ENCODE peak calls at places on chromosomes 2 and 18, in four cellular contexts. L is OCI-LY7, R is mammary epithelial cell, C is adrenal gland. Y is an unnamed sample. For H3K4me1, the result is how much of the 10 kb centered on the place peaks cover.

GRCh38 chr18:79779021-79779699 is 18.6 kb upstream of the KCNG2 start:
- DNase-seq in L (no peak), C (no peak), R (no peak), Y (no peak)

GRCh38 chr18:79355433-79356335 is 40.0 kb upstream of the NFATC1 start:
- DNase-seq in R (no peak), C (no peak), L (no peak), Y (peak)

GRCh38 chr2:128874608-128875007 is 555.9 kb upstream of the HS6ST1 start:
- DNase-seq in R (no peak), C (no peak), L (no peak), Y (no peak)

GRCh38 chr18:11047156-11047555 is 102.2 kb downstream of the PIEZO2 start:
- DNase-seq in C (no peak), R (no peak), L (no peak), Y (no peak)

GRCh38 chr2:161975062-161975812 is 98.8 kb downstream of the DPP4 start:
- DNase-seq in R (peak), C (no peak), L (no peak), Y (no peak)

GRCh38 chr2:121386707-121387106 is 101.7 kb upstream of the TFCP2L1 start:
- DNase-seq in R (peak), C (no peak), L (no peak), Y (no peak)

GRCh38 chr2:204828191-204828590 is 282.9 kb downstream of the PARD3B start:
- DNase-seq in L (no peak), R (no peak), C (no peak), Y (peak)

GRCh38 chr18:44682871-44683221 is 2.2 kb downstream of the SETBP1 start:
- DNase-seq in R (peak), C (no peak), L (no peak), Y (no peak)

GRCh38 chr2:159922563-159922962 is 124.6 kb upstream of the CD302 start:
- DNase-seq in C (no peak), L (no peak), R (peak), Y (no peak)

GRCh38 chr2:55051026-55051866 is 995 bp upstream of the RTN4 start:
- DNase-seq in R (peak), L (peak), C (peak), Y (peak)

GRCh38 chr2:162317910-162318279 is 589 bp downstream of the IFIH1 start:
- DNase-seq in L (peak), C (peak), R (peak), Y (no peak)

GRCh38 chr2:98032086-98032485 is 36.3 kb upstream of the TMEM131 start:
- DNase-seq in C (no peak), L (no peak), R (no peak), Y (no peak)

GRCh38 chr18:75201936-75202335 is 7.0 kb downstream of the PTGR3 start:
- DNase-seq in C (no peak), L (no peak), R (no peak), Y (no peak)

GRCh38 chr18:75202976-75203375 is 6.0 kb downstream of the PTGR3 start:
- DNase-seq in L (no peak), C (no peak), R (no peak), Y (no peak)

GRCh38 chr18:75200644-75201272 is 8.2 kb downstream of the PTGR3 start:
- DNase-seq in L (no peak), R (no peak), C (no peak), Y (no peak)

GRCh38 chr18:75200071-75200470 is 8.9 kb downstream of the PTGR3 start:
- DNase-seq in L (no peak), C (no peak), R (no peak), Y (no peak)

GRCh38 chr18:75201273-75201898 is 7.6 kb downstream of the PTGR3 start:
- DNase-seq in R (no peak), L (no peak), C (no peak), Y (no peak)
- H3K4me1 ChIP-seq in R (under half), L (under half), C (under half), Y (under half)

GRCh38 chr2:20526146-20526545 is 79.3 kb downstream of the RHOB start:
- DNase-seq in R (no peak), L (no peak), C (no peak), Y (no peak)
- H3K4me1 ChIP-seq in R (under half), L (under half), C (under half), Y (under half)

DNA sequence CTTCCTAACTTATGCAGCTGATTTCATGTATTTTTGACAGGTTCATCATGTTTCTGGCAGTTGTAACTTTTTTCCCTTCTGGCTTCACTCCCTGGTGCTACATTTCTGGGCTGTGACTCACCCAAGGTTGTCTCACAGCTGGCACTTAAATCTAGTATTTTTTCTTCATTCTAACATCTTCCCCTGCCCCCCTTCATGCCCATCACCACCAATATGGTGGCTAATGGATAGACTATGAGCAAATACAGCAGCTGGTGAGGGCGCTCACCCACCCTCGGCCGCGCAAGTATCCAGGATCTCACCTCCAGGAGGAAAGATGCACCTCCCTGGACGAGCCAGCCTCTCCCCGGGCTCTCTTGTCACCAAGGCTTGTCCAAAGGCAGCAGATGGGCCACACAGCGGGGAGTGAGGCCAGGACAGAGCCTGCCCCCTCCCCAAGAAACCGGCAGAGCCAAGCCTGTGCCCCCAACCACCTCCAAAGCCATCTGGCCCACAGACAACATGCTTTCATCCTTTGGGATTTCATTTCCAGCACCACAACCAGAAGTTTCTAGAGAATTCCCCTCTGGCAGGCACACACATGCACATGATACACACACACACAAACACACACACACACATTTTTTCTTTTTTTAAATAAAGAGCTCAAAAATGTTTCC is 39.1 kb downstream of the ATOH8 start:
- DNase-seq in C (peak), R (peak), L (no peak), Y (no peak)
- H3K4me1 ChIP-seq in C (under half), R (under half), L (under half), Y (under half)

DNA sequence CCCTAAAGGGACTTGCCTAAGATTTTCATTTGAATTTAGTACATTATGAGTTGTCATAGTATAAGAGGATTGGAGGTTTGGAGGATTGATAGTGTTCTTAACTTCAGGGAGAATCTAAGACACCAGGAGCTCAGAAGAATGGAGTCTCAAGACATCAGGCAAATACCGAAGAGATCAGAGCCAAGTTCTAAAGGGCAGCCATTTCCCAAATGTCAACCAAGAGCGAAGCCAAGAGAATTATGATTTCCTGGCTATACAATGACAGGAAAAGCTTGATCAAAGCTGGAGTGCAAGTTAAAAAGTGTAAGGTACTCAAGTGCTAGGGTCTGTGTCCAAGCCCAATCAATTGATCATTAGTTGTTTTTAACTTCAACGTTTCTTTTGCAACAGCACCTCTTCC is 283.0 kb upstream of the FN1 start:
- DNase-seq in R (no peak), C (no peak), L (no peak), Y (no peak)
- H3K4me1 ChIP-seq in R (under half), C (under half), L (under half), Y (under half)

DNA sequence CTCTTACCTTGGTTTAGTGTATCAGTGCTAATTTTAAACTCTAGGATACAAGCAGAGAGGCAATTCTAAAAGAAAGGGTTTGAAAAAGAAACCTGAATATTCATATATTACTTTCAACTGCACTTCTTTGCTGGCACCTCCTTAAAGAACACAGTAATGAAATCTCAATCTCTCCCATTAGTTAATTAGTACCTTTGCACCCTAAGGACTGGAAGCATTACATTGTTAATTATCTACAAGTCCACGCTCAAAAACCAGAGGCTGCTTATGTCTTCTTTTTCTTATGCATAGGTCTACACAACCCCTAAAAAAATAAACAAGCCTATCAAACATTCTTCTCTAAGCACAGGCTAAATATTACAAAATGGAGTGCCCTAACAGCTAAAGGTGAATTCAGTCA is 20.2 kb downstream of the EPHA4 start:
- DNase-seq in C (no peak), L (no peak), R (no peak), Y (no peak)
- H3K4me1 ChIP-seq in C (under half), L (under half), R (under half), Y (under half)

GRCh38 chr2:3066831-3067230 is 310.8 kb downstream of the EIPR1 start:
- DNase-seq in R (no peak), C (no peak), L (no peak), Y (no peak)

GRCh38 chr2:3059111-3059990 is 318.3 kb downstream of the EIPR1 start:
- DNase-seq in L (no peak), C (no peak), R (no peak), Y (no peak)

GRCh38 chr2:3062476-3063260 is 314.9 kb downstream of the EIPR1 start:
- DNase-seq in L (no peak), C (no peak), R (no peak), Y (no peak)
- H3K4me1 ChIP-seq in L (under half), C (under half), R (under half), Y (under half)

DNA sequence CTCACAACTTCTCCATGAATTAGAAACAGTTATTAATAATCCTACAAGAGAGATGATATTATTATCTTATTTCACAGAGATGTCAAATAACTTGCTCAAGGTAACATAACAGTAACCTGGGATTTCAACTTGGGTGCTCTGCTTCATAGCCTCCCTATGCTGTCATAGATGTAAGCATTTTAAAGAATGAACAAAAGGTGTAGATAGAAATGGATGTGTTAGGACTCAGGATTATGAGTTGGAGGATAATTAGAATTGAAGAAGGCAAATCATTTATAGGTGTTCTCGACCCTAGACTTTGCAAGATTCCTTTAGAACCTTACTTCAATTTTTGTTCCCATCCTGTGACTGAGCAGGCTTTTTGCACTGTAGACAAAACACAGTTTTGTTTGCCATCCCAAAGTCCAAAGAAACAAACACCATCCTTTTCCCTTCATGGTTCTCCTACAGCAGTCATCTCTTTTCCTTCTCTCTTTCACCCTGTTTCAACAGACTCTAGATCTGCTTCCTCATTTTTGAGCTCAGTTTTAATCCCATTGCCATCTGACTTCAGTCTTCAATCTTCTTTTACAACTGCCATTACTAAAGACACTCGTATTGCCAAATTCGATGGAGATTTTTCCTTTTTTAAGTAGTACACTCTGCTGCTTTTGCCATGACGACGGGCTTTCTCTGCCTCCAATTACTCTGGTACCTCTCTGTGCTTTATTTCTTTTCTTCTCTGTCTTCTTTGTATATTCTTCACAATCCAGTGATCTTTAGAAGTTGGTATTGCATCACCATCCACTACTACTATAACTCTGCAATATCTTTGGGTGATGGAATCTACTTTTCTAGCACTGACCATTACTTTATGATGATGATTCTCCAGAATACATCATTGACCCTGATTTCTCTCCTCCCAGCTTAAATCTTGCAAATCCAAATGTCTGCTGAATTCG is 4.5 kb downstream of the HNMT start:
- DNase-seq in C (no peak), L (no peak), R (no peak), Y (no peak)
- H3K4me1 ChIP-seq in C (under half), L (under half), R (under half), Y (under half)

Y was measured in Karpas-422.